ENCODE peak calls at places on chromosome 9, in four cellular contexts. L, T, E and N are unnamed samples.

GRCh38 chr9:38137342-38137741 is 68.3 kb upstream of the SHB start:
- DNase-seq in L (no peak), E (no peak), T (no peak), N (no peak)

GRCh38 chr9:113614843-113615648 is 151.5 kb downstream of the RGS3 start:
- DNase-seq in E (no peak), L (no peak), T (no peak), N (no peak)

GRCh38 chr9:113737414-113738271 is 138.5 kb upstream of the ZNF618 start:
- DNase-seq in E (peak), L (peak), T (peak), N (peak)

GRCh38 chr9:72773570-72773969 is 179.3 kb downstream of the ALDH1A1 start:
- DNase-seq in L (no peak), T (no peak), E (no peak), N (no peak)

GRCh38 chr9:74951725-74952151 is 974 bp downstream of the C9orf40 start:
- DNase-seq in T (peak), E (peak), L (peak), N (no peak)

GRCh38 chr9:23824241-23825142 is 1.5 kb downstream of the ELAVL2 start:
- DNase-seq in L (no peak), T (no peak), E (no peak), N (no peak)

GRCh38 chr9:112174965-112175795 is at the start of gene SUSD1:
- DNase-seq in T (peak), L (no peak), E (peak), N (no peak)

GRCh38 chr9:109098221-109098959 is 21.4 kb downstream of the TMEM245 start:
- DNase-seq in E (no peak), L (peak), T (no peak), N (no peak)

GRCh38 chr9:108565651-108566378 is 290.0 kb downstream of the ACTL7B start:
- DNase-seq in E (peak), T (peak), L (peak), N (peak)

GRCh38 chr9:126228779-126229444 is 97.7 kb upstream of the MVB12B start:
- DNase-seq in L (peak), E (peak), T (peak), N (peak)

GRCh38 chr9:90326219-90326618 is 316.4 kb downstream of the DIRAS2 start:
- DNase-seq in E (no peak), T (no peak), L (no peak), N (no peak)

GRCh38 chr9:78010419-78010818 is 21.2 kb downstream of the GNAQ start:
- DNase-seq in E (no peak), T (no peak), L (no peak), N (no peak)

GRCh38 chr9:21677834-21678233 is 124.6 kb upstream of the MTAP start:
- DNase-seq in T (no peak), E (no peak), L (no peak), N (peak)

GRCh38 chr9:127078988-127079387 is 43.4 kb downstream of the ANGPTL2 start:
- DNase-seq in E (no peak), T (no peak), L (no peak), N (no peak)

GRCh38 chr9:99224445-99224844 is 2.4 kb downstream of the SEC61B start:
- DNase-seq in E (no peak), L (no peak), T (no peak), N (no peak)